ENCODE peak calls at places on chromosomes 2 and 18, in ten cellular contexts. Q, C, J, U, T, P, K, I, M and B are unnamed samples.

GRCh38 chr2:161165811-161166210 is 5.6 kb downstream of the TANK start:
- DNase-seq in Q (no peak), C (no peak), J (no peak), U (no peak), T (no peak), P (no peak), K (no peak), I (no peak), M (no peak), B (no peak)

GRCh38 chr18:48836806-48837615 is 113.8 kb downstream of the SMAD7 start:
- DNase-seq in Q (no peak), C (no peak), J (peak; percentile 69), U (no peak), T (no peak), P (no peak), K (no peak), I (no peak), M (no peak), B (no peak)

GRCh38 chr2:231395188-231396057 is at the start of gene B3GNT7:
- DNase-seq in Q (no peak), C (no peak), J (no peak), U (peak; percentile 57), T (no peak), P (no peak), K (no peak), I (no peak), M (no peak), B (no peak)

GRCh38 chr2:217254111-217254510 is 394.2 kb upstream of the TNP1 start:
- DNase-seq in Q (no peak), C (no peak), J (no peak), U (no peak), T (no peak), P (no peak), K (no peak), I (no peak), M (no peak), B (no peak)

GRCh38 chr2:237429761-237430160 is 15.8 kb upstream of the COL6A3 start:
- DNase-seq in Q (no peak), C (peak; percentile 56), J (peak; percentile 83), U (no peak), T (no peak), P (no peak), K (no peak), I (no peak), M (no peak), B (no peak)

GRCh38 chr18:73164430-73164829 is 296.6 kb upstream of the NETO1 start:
- DNase-seq in Q (no peak), C (no peak), J (no peak), U (no peak), T (no peak), P (no peak), K (no peak), I (no peak), M (no peak), B (no peak)

GRCh38 chr2:86646865-86647264 is 23.2 kb upstream of the RNF103 start:
- DNase-seq in Q (no peak), C (no peak), J (no peak), U (no peak), T (no peak), P (no peak), K (peak; percentile 28), I (no peak), M (no peak), B (no peak)

GRCh38 chr2:55144922-55145820 is 86.9 kb downstream of the CLHC1 start:
- DNase-seq in Q (no peak), C (no peak), J (no peak), U (peak; percentile 56), T (no peak), P (no peak), K (no peak), I (no peak), M (no peak), B (no peak)

GRCh38 chr18:63099026-63099840 is 220.3 kb downstream of the BCL2 start:
- DNase-seq in Q (no peak), C (no peak), J (no peak), U (no peak), T (no peak), P (no peak), K (no peak), I (no peak), M (no peak), B (no peak)

GRCh38 chr2:2409481-2409880 is 78.4 kb upstream of the MYT1L start:
- DNase-seq in Q (no peak), C (no peak), J (no peak), U (no peak), T (no peak), P (no peak), K (no peak), I (no peak), M (no peak), B (no peak)

GRCh38 chr2:166632616-166633015 is 138.6 kb upstream of the SCN7A start:
- DNase-seq in Q (peak; percentile 42), C (peak; percentile 98), J (no peak), U (no peak), T (no peak), P (no peak), K (peak; percentile 13), I (peak; percentile 68), M (no peak), B (peak; percentile 42)

GRCh38 chr2:74867841-74868658 is 34.1 kb downstream of the HK2 start:
- DNase-seq in Q (peak; percentile 89), C (peak; percentile 87), J (no peak), U (peak; percentile 71), T (no peak), P (no peak), K (no peak), I (no peak), M (no peak), B (peak; percentile 49)

GRCh38 chr2:152717242-152718046 is at the start of gene PRPF40A:
- DNase-seq in Q (peak; percentile 88), C (peak; percentile 97), J (peak; percentile 100), U (peak; percentile 99), T (peak; percentile 99), P (peak; percentile 99), K (peak; percentile 99), I (peak; percentile 98), M (peak; percentile 99), B (peak; percentile 99)

GRCh38 chr2:203804070-203804469 is 63.5 kb upstream of the CTLA4 start:
- DNase-seq in Q (peak; percentile 89), C (peak; percentile 99), J (peak; percentile 79), U (no peak), T (no peak), P (no peak), K (peak; percentile 27), I (no peak), M (no peak), B (peak; percentile 93)

GRCh38 chr2:177296047-177296446 is 31.5 kb upstream of the NFE2L2 start:
- DNase-seq in Q (no peak), C (no peak), J (no peak), U (no peak), T (no peak), P (no peak), K (no peak), I (no peak), M (no peak), B (no peak)

GRCh38 chr2:29293830-29294438 is 178.7 kb downstream of the CLIP4 start:
- DNase-seq in Q (no peak), C (no peak), J (no peak), U (no peak), T (peak; percentile 66), P (no peak), K (peak; percentile 78), I (no peak), M (no peak), B (no peak)

DNA sequence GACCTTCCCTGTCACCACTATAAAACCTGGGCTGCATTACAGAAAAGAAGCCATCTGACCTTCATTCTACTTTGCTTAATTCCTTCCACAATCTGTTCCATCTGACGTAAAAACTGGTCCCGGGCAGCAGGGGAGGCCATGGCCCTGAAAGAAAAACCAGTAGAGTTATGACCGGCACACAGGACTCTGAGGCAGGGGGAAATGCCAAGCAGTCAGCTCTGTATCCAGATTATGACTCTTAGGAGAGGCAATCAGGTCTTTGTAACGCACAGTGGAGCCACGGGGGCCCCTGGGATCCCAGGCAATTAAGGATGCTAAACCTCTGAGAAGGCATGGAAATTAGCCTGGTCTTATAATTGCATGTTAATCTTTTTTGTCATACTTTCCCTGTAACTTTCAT is 78.4 kb downstream of the CCDC93 start:
- DNase-seq in Q (no peak), C (no peak), J (no peak), U (no peak), T (no peak), P (no peak), K (no peak), I (no peak), M (no peak), B (no peak)
- H3K36me3 ChIP-seq in Q (peaks cover 17% of the 10 kb centered on the region), C (peaks cover 73% of the 10 kb centered on the region), J (peaks cover 17% of the 10 kb centered on the region), U (peaks cover 100% of the 10 kb centered on the region), T (peaks cover 54% of the 10 kb centered on the region), P (peaks cover 97% of the 10 kb centered on the region), K (peaks cover 2% of the 10 kb centered on the region), I (peaks cover 79% of the 10 kb centered on the region), M (peaks cover 75% of the 10 kb centered on the region), B (peaks cover 77% of the 10 kb centered on the region)

GRCh38 chr18:8400193-8400752 is 209.0 kb upstream of the RAB12 start:
- DNase-seq in Q (no peak), C (no peak), J (no peak), U (no peak), T (no peak), P (no peak), K (no peak), I (no peak), M (no peak), B (no peak)
- H3K4me3 ChIP-seq in Q (no peak overlapping the region), C (no peak overlapping the region), J (no peak overlapping the region), U (no peak overlapping the region), T (no peak overlapping the region), P (no peak overlapping the region), K (no peak overlapping the region), I (no peak overlapping the region), M (no peak overlapping the region), B (no peak overlapping the region)

GRCh38 chr2:212958757-212959295 is 192.6 kb downstream of the IKZF2 start:
- DNase-seq in Q (peak; percentile 44), C (peak; percentile 27), J (no peak), U (no peak), T (no peak), P (no peak), K (no peak), I (no peak), M (no peak), B (no peak)
- H3K36me3 ChIP-seq in Q (no peaks in the 10 kb centered on the region), C (no peaks in the 10 kb centered on the region), J (no peaks in the 10 kb centered on the region), U (no peaks in the 10 kb centered on the region), T (no peaks in the 10 kb centered on the region), P (no peaks in the 10 kb centered on the region), K (no peaks in the 10 kb centered on the region), I (no peaks in the 10 kb centered on the region), M (no peaks in the 10 kb centered on the region), B (no peaks in the 10 kb centered on the region)

DNA sequence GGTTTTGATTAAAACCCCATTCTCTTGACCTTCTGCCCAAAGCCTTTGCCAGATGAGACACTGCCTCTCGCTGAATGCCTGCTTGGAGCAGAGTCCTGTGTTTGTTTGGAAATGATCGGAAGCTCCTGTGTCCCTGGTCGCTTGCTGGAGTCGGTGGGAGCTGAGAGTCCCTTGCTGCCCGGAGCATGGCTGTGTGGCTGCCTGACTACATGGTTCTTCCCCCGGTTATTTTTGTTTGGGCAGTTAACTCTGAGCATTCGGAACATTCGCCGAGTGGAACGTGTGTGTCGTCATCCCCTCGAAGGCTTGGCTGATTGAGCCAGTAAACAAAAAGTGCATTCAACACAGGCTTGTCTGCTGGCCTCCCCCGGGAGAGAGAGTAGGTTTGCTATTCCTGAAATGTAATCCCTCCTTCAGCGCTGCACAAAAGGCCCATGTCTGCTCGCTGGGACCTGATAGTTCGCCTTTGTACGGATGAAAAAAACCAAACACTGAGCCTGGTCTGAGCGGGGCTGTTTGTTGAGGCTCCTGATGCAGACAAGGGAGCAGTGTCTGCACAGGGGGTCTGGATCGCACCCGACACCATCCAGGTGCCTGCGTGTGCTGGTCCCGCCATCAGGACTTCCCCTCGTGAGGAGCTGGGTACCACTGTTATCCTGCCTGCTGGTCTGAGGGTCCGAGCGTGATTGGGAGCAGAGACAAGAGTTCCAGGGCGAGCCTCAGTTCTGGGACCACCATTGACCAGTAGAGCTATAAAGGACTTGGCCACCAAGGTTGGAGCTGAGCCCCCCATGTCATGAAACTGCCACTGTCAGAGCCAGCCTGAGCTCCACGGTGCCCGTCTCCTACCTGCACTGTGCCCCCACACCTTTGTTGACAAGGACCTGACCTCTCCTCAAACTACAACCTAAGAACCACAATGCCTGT is 83.8 kb downstream of the AGAP1 start:
- DNase-seq in Q (no peak), C (peak; percentile 45), J (peak; percentile 36), U (no peak), T (peak; percentile 79), P (no peak), K (no peak), I (no peak), M (peak; percentile 50), B (no peak)
- H3K4me3 ChIP-seq in Q (no peak overlapping the region), C (no peak overlapping the region), J (no peak overlapping the region), U (no peak overlapping the region), T (no peak overlapping the region), P (peak overlapping the region; percentile 8), K (no peak overlapping the region), I (no peak overlapping the region), M (no peak overlapping the region), B (no peak overlapping the region)